ENCODE peak calls at places on chromosomes 6 and 20, in seven cellular contexts. V, U, J, R, Z, I and Y are unnamed samples.

GRCh38 chr6:141956046-141956761 is 176.5 kb upstream of the GJE1 start:
- DNase-seq in V (peak; percentile 43), U (peak; percentile 5), J (peak; percentile 35), R (no peak), Z (no peak), I (no peak), Y (no peak)

GRCh38 chr6:38549795-38550194 is 89.9 kb downstream of the BTBD9 start:
- DNase-seq in V (no peak), U (no peak), J (no peak), R (no peak), Z (no peak), I (no peak), Y (no peak)

GRCh38 chr6:159595173-159595572 is 97.9 kb downstream of the SOD2 start:
- DNase-seq in V (peak; percentile 87), U (peak; percentile 84), J (no peak), R (no peak), Z (peak; percentile 45), I (no peak), Y (no peak)

GRCh38 chr6:131107166-131107565 is 28.1 kb upstream of the AKAP7 start:
- DNase-seq in V (peak; percentile 60), U (peak; percentile 30), J (peak; percentile 55), R (no peak), Z (no peak), I (no peak), Y (no peak)

GRCh38 chr6:37699138-37699766 is 1.6 kb upstream of the MDGA1 start:
- DNase-seq in V (no peak), U (no peak), J (no peak), R (no peak), Z (peak; percentile 48), I (no peak), Y (peak; percentile 61)

GRCh38 chr6:31546962-31547726 is at the start of gene NFKBIL1:
- DNase-seq in V (peak; percentile 99), U (peak; percentile 95), J (peak; percentile 97), R (peak; percentile 96), Z (peak; percentile 97), I (peak; percentile 98), Y (peak; percentile 95)

GRCh38 chr20:294602-295001 is 2.8 kb upstream of the ZCCHC3 start:
- DNase-seq in V (no peak), U (no peak), J (no peak), R (no peak), Z (no peak), I (no peak), Y (no peak)

GRCh38 chr6:82783587-82784253 is 281.9 kb downstream of the UBE3D start:
- DNase-seq in V (no peak), U (peak; percentile 27), J (no peak), R (peak; percentile 73), Z (no peak), I (peak; percentile 73), Y (no peak)

GRCh38 chr6:153032255-153032882 is 29.9 kb upstream of the MTRF1L start:
- DNase-seq in V (peak; percentile 75), U (peak; percentile 69), J (peak; percentile 30), R (peak; percentile 9), Z (peak; percentile 27), I (peak; percentile 44), Y (peak; percentile 29)

GRCh38 chr20:14712302-14712739 is 374.9 kb upstream of the FLRT3 start:
- DNase-seq in V (peak; percentile 41), U (peak; percentile 88), J (peak; percentile 60), R (peak; percentile 41), Z (no peak), I (peak; percentile 19), Y (no peak)

GRCh38 chr6:37056439-37057127 is 51.1 kb downstream of the FGD2 start:
- DNase-seq in V (peak; percentile 48), U (peak; percentile 93), J (peak; percentile 39), R (no peak), Z (peak; percentile 31), I (peak; percentile 64), Y (no peak)

GRCh38 chr6:89970609-89971337 is 76.5 kb downstream of the GJA10 start:
- DNase-seq in V (peak; percentile 87), U (peak; percentile 73), J (peak; percentile 79), R (peak; percentile 76), Z (peak; percentile 16), I (peak; percentile 67), Y (no peak)
- TF ChIP-seq EZH2phosphoT487 in V (no peak), U (no peak), J (no peak), R (no peak), Z (no peak), I (no peak), Y (no peak)

DNA sequence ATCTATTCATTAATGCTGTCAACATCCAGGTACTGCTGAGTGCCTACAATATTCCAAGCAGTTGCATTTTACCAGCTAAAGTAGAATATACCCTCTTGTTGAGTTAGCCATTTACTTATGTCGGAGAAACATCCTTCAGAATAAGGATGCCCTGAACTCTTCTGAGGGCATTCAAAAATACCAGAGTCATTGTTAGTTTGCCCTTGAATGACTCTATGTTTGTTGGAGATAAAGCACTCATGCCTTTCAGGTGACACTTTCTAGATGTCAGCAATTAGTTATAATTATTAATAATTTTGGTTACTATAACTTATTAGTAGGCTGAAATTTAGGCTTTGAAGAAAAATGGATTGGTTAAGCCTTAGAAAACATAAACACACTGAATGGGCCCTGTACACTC is 286.2 kb upstream of the STXBP5 start:
- DNase-seq in V (no peak), U (no peak), J (no peak), R (no peak), Z (no peak), I (no peak), Y (no peak)
- H2AFZ ChIP-seq in V (peak overlapping the region; percentile 4), U (no peak overlapping the region), J (no peak overlapping the region), R (no peak overlapping the region), Z (peak overlapping the region; percentile 33), I (no peak overlapping the region), Y (no peak overlapping the region)

DNA sequence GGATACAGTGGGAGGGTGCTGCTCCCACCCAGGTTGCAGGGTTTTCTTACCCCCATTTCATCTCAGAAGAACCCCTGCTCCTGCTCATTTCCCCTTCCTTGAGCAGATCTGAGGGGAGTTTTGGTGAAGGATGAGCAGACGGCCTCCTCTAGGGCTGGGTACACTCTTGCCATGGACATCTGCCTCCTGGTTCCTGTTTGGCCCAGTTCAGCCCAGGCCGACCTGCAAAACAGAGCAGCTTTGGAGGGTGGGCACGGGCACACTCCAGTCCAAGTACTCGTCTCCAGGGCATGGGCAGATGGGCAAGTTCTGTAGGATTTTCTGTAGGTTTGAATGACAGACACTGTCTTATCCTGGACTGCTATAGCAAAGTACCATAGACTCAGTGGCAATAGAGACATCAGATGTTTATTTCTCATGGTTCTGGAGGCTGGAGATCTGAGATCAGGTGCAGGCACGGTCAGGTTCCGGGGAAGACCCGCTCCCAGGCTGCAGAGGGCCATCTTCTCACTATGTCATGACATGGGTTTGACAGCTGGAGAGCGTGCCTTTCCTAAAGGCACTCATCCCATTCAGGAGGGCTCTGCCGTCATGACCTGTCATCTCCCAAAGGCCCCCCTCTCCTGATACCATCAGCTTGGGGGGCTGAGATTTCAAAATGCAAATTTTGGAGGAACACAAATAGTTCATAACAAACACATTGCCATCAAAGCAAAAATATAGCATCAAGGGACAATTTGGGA is 6.2 kb downstream of the NPBWR2 start:
- DNase-seq in V (no peak), U (no peak), J (no peak), R (no peak), Z (no peak), I (peak; percentile 0), Y (no peak)
- TF ChIP-seq EZH2 in V (no peak), U (no peak), J (no peak), R (no peak), Z (no peak), I (no peak), Y (no peak)

GRCh38 chr6:7261030-7261841 is 51.8 kb downstream of the SSR1 start:
- DNase-seq in V (peak; percentile 94), U (peak; percentile 95), J (peak; percentile 93), R (peak; percentile 96), Z (peak; percentile 65), I (peak; percentile 96), Y (peak; percentile 14)
- TF ChIP-seq EZH2phosphoT487 in V (no peak), U (no peak), J (no peak), R (no peak), Z (no peak), I (no peak), Y (no peak)